ENCODE peak calls at places on chromosomes 4 and X, in seven cellular contexts. M, Q, A, I, V, S and P are unnamed samples.

GRCh38 chr4:47838445-47838844 is 578 bp upstream of the CORIN start:
- DNase-seq in A (no peak), S (peak), I (no peak), Q (no peak), M (no peak), V (no peak), P (no peak)

GRCh38 chr4:121064482-121064881 is 7.9 kb downstream of the NDNF start:
- DNase-seq in M (no peak), Q (no peak), V (no peak), A (no peak), S (no peak), I (no peak), P (no peak)

GRCh38 chr4:74545488-74545887 is 100.6 kb downstream of the AREG start:
- DNase-seq in A (no peak), Q (no peak), V (no peak), M (no peak), S (no peak), I (no peak), P (no peak)

GRCh38 chrX:108740299-108740774 is 4.0 kb upstream of the IRS4 start:
- DNase-seq in V (no peak), Q (no peak), A (no peak), M (no peak), S (no peak), I (no peak), P (no peak)

GRCh38 chrX:46634577-46634976 is 61.0 kb downstream of the CHST7 start:
- DNase-seq in I (no peak), S (no peak), M (no peak), V (no peak), Q (no peak), A (no peak), P (no peak)

GRCh38 chrX:100424012-100424411 is 13.9 kb upstream of the PCDH19 start:
- DNase-seq in A (no peak), V (no peak), M (no peak), I (no peak), S (peak), Q (no peak), P (no peak)

GRCh38 chr4:110202024-110202423 is 3.6 kb upstream of the ELOVL6 start:
- DNase-seq in I (no peak), A (no peak), V (no peak), S (no peak), M (no peak), Q (no peak), P (no peak)

GRCh38 chr4:11471613-11472012 is 42.9 kb upstream of the HS3ST1 start:
- DNase-seq in I (no peak), M (no peak), V (no peak), A (no peak), Q (no peak), S (no peak), P (no peak)

GRCh38 chr4:112170451-112170993 is 25.3 kb downstream of the FAM241A start:
- DNase-seq in V (peak), M (peak), Q (peak), A (no peak), I (no peak), S (no peak), P (no peak)

GRCh38 chrX:123399709-123400108 is 215.6 kb downstream of the GRIA3 start:
- DNase-seq in A (no peak), M (no peak), I (no peak), V (no peak), S (no peak), Q (no peak), P (no peak)

GRCh38 chrX:7515681-7516413 is 327.1 kb upstream of the VCX start:
- DNase-seq in A (no peak), V (no peak), M (peak), Q (no peak), S (no peak), I (no peak), P (no peak)

GRCh38 chr4:103012085-103012484 is 7.4 kb downstream of the SLC9B1 start:
- DNase-seq in I (no peak), A (no peak), V (no peak), M (peak), S (no peak), Q (no peak), P (no peak)

GRCh38 chrX:109842611-109843010 is 109.6 kb upstream of the ACSL4 start:
- DNase-seq in I (no peak), M (no peak), V (no peak), S (no peak), Q (no peak), A (no peak), P (no peak)

GRCh38 chr4:10687526-10687925 is 3.0 kb upstream of the CLNK start:
- DNase-seq in S (no peak), V (no peak), M (no peak), I (no peak), A (no peak), Q (no peak), P (no peak)

GRCh38 chr4:94480362-94480951 is 28.7 kb downstream of the PDLIM5 start:
- DNase-seq in Q (no peak), V (no peak), M (no peak), S (no peak), A (no peak), I (no peak), P (no peak)

GRCh38 chr4:168484626-168485025 is 4.3 kb upstream of the DDX60L start:
- DNase-seq in I (no peak), V (peak), A (no peak), S (no peak), M (peak), Q (no peak), P (no peak)

GRCh38 chrX:56763556-56764152 is 34.6 kb downstream of the NBDY start:
- DNase-seq in Q (no peak), M (no peak), S (peak), V (no peak), A (no peak), I (no peak), P (no peak)

GRCh38 chrX:46910415-46910814 is 1.8 kb upstream of the JADE3 start:
- DNase-seq in I (no peak), A (no peak), Q (no peak), S (no peak), V (no peak), M (no peak), P (no peak)

GRCh38 chrX:34978171-34978570 is 35.6 kb downstream of the FAM47B start:
- DNase-seq in S (no peak), I (no peak), Q (no peak), V (no peak), M (no peak), A (no peak), P (no peak)

GRCh38 chrX:22063284-22063683 is 31.2 kb downstream of the PHEX start:
- DNase-seq in A (no peak), V (no peak), M (no peak), Q (no peak), I (peak), S (no peak), P (no peak)

GRCh38 chrX:1165535-1166196 is 46.8 kb downstream of the CRLF2 start:
- DNase-seq in V (no peak), S (peak), Q (peak), A (no peak), M (no peak), I (no peak), P (peak)

GRCh38 chr4:171846232-171846631 is 33.0 kb downstream of the GALNTL6 start:
- DNase-seq in M (peak), I (peak), A (peak), S (peak), V (peak), Q (no peak), P (no peak)

GRCh38 chrX:46588263-46588662 is 14.7 kb downstream of the CHST7 start:
- DNase-seq in M (no peak), I (no peak), V (no peak), S (peak), A (no peak), Q (no peak), P (no peak)

GRCh38 chrX:109049416-109049815 is 313.1 kb upstream of the IRS4 start:
- DNase-seq in S (peak), I (no peak), Q (no peak), A (no peak), V (no peak), M (no peak), P (no peak)

GRCh38 chrX:39745782-39746181 is 352.0 kb downstream of the BCOR start:
- DNase-seq in I (no peak), S (no peak), V (no peak), Q (no peak), M (no peak), A (no peak), P (no peak)

GRCh38 chr4:144658908-144659307 is 13.0 kb downstream of the HHIP start:
- DNase-seq in V (peak), A (no peak), M (no peak), I (no peak), Q (no peak), S (no peak), P (no peak)

GRCh38 chrX:16239211-16239610 is 71.9 kb downstream of the MAGEB17 start:
- DNase-seq in S (no peak), A (no peak), V (no peak), M (peak), Q (peak), I (no peak), P (no peak)

GRCh38 chr4:21656832-21657231 is 291.7 kb downstream of the KCNIP4 start:
- DNase-seq in Q (no peak), S (no peak), A (no peak), I (no peak), M (peak), V (no peak), P (no peak)

GRCh38 chr4:3414421-3415279 is 27.1 kb upstream of the HGFAC start:
- DNase-seq in Q (no peak), I (peak), S (peak), V (no peak), A (peak), M (no peak), P (peak)

GRCh38 chr4:176964116-176964691 is 171.5 kb upstream of the VEGFC start:
- DNase-seq in M (no peak), I (no peak), V (no peak), A (no peak), S (peak), Q (no peak), P (no peak)

GRCh38 chrX:9207142-9207541 is 173.2 kb upstream of the FAM9B start:
- DNase-seq in A (no peak), V (no peak), I (no peak), M (no peak), S (no peak), Q (no peak), P (no peak)

GRCh38 chr4:30616943-30617646 is 103.1 kb upstream of the PCDH7 start:
- DNase-seq in S (no peak), Q (no peak), A (no peak), V (no peak), I (no peak), M (no peak), P (no peak)

GRCh38 chrX:112367065-112367464 is 284.5 kb upstream of the TRPC5 start:
- DNase-seq in Q (no peak), S (no peak), V (no peak), A (no peak), M (no peak), I (no peak), P (no peak)

GRCh38 chrX:112368371-112368770 is 285.8 kb upstream of the TRPC5 start:
- DNase-seq in S (peak), Q (no peak), V (no peak), I (no peak), A (no peak), M (no peak), P (no peak)
- TF ChIP-seq CTCF in S (peak), Q (no peak), V (peak), I (peak), A (peak), M (peak), P (peak)

DNA sequence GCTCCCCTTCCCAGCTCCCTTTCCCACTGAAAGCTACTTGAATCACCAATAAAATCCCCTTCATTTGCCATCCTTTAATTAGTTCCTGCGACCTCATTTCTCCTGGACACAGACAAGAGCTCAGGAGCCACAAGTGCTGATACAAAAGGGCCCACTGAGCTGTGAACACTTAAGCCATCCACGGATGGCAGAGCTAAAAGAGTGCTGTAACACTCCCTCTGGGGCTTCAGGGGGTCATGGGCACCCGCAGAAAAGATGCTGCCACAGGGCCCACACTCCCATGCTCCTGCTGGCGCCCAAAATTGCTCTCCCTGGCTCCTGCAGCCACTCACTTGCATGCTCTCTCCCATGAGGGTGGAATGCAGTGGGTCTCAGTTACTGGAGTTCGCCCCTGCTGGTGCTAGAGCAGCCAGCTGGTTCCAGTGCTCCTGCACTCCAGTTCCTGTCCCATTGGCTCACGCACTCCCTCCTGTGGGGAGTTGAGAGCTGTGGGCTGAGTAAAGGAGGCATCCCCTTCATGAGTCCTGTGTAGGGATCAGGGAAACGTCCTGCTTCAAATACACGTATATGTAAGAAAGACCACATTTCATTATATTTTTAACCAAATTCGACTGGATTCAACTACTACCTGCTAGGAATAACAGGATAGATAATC is 1291.0 kb downstream of the ARAP2 start:
- DNase-seq in I (no peak), Q (peak), A (peak), S (peak), M (no peak), V (no peak), P (no peak)
- TF ChIP-seq CTCF in I (no peak), Q (peak), A (no peak), S (peak), M (peak), V (no peak), P (no peak)

DNA sequence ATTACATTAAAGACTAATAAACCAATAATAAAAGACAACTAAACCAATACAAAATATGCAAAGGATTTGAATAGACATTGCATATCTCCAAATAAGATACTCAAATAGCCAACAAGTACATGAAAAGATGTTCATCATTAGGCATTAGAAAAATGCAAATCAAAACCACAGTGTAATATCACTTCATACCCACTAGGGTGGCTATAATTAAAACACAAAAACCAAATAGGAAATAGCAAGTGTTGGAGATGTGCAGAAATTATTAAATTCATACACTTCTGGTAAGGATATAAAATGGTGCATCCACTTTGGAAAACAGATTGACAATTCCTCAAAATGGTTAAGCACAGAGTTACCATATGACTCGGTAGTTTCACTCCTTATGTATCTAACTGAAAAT is 860.8 kb upstream of the DIAPH2 start:
- DNase-seq in Q (no peak), A (no peak), I (no peak), M (no peak), V (no peak), S (no peak), P (no peak)
- TF ChIP-seq CTCF in Q (no peak), A (peak), I (peak), M (no peak), V (no peak), S (peak), P (peak)

GRCh38 chr4:141375855-141376254 is 155.2 kb downstream of the ZNF330 start:
- DNase-seq in M (peak), Q (peak), S (peak), V (peak), A (no peak), I (no peak), P (no peak)
- TF ChIP-seq CTCF in M (peak), Q (peak), S (no peak), V (peak), A (no peak), I (no peak), P (no peak)

DNA sequence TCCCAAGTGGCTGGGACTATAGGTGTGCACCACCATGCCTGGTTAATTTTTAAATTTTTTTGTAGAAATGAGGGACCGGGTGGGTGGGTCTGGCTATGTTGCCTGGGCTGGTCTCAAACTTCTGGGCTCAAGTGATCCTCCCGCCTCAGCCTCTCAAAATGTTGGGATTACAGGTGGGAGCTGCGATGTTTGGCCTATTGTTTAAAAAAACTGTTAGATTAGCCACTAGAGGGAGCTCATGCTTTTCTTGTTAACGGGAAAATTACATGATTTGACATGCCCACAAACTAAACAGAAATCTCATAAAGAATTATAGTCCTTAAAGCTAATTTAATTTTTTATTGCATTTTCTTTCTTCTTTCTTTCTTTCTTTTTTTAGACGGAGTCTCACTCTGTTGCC is 5.0 kb upstream of the SDAD1 start:
- DNase-seq in S (peak), M (peak), V (no peak), A (no peak), Q (no peak), I (no peak), P (no peak)
- TF ChIP-seq CTCF in S (peak), M (peak), V (peak), A (peak), Q (peak), I (peak), P (peak)

DNA sequence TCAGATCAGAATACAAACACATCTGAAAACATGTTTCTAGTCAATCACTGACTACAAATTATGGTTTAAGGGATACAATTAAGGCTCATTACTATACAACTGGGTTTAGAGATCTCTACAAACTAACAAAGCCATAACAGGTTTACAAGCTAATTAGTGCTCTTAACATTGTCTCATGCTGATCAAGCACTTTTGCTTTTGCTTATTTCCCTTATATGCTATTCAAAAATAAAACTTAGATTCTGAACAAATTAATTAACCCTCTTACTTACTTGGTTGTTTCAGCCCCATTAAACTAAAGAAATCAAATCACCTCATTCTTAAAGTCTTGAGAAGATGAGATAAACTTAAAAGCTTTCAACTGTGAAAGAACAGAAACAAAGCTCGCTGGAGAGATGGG is 2024.5 kb upstream of the ADGRL3 start:
- DNase-seq in A (no peak), S (no peak), Q (no peak), V (no peak), M (no peak), I (no peak), P (no peak)
- TF ChIP-seq CTCF in A (no peak), S (no peak), Q (no peak), V (no peak), M (no peak), I (no peak), P (no peak)

DNA sequence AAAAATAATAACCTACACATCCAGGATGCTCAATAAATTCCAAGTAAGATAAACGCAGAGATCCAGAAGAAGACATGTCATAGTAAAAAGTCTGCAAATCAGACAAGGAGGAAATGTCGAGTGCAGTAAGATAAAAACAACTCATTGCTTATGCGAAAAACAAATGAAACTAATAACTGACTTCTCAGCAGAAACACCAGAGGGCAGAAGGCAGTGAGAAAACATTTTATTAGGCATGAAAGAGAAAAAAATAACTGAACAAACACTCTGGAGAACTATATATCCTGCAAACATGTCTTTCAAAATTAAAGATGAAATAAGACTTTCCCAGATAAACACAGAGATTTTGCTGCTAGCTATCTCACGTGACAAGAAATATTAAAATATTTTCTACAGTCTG is 201.3 kb upstream of the CTSO start:
- DNase-seq in Q (no peak), A (no peak), S (no peak), V (no peak), M (no peak), I (no peak), P (no peak)
- TF ChIP-seq CTCF in Q (no peak), A (no peak), S (peak), V (no peak), M (peak), I (peak), P (peak)

GRCh38 chr4:52588097-52588496 is 71.0 kb downstream of the USP46 start:
- DNase-seq in S (peak), M (no peak), I (peak), V (no peak), Q (no peak), A (peak), P (no peak)
- TF ChIP-seq CTCF in S (peak), M (peak), I (peak), V (peak), Q (peak), A (peak), P (peak)

GRCh38 chr4:6369035-6369434 is 99.4 kb downstream of the WFS1 start:
- DNase-seq in A (no peak), S (no peak), Q (no peak), I (no peak), V (no peak), M (no peak), P (no peak)

GRCh38 chr4:6371271-6371670 is 101.1 kb downstream of the PPP2R2C start:
- DNase-seq in V (no peak), A (no peak), M (no peak), Q (no peak), S (no peak), I (no peak), P (no peak)

GRCh38 chr4:6368601-6369000 is 99.0 kb downstream of the WFS1 start:
- DNase-seq in M (no peak), V (no peak), Q (no peak), S (no peak), I (no peak), A (no peak), P (no peak)

GRCh38 chr4:6369511-6369910 is 99.9 kb downstream of the WFS1 start:
- DNase-seq in M (no peak), S (no peak), Q (no peak), V (no peak), A (no peak), I (no peak), P (no peak)

DNA sequence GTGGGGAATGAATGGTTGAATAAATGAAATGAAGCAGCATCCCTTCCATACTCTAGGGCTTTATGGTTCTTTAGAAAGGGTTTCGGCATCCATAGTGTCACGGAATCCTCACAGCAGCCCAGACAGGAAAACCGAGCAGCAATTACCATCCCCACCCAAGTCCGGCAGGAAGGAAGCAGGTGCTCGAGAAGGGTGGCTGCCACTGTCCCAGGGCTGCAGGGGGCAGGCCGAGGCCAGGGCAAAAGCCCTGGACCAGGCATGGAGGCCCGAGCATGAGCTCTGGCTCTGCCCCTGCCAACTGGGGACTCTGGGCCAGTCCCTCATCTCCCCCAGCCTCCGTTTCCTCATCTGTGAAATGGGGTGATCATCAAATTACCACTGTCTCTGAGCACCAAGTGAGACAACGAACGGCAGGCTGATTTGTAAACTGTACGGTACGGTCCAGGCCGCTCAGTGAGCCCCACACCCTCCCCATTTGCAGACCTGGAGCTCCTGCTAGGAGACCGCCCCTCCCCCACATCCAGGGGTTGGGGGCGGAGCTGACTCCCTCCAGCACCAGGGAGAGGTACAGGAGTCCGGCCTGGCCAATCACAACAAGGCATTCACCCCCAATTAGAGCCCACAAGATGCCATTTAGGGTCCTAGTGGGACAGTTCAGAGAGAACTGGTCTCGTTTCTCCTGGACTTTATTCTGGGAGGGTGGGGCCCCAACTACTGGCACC is 100.4 kb downstream of the WFS1 start:
- DNase-seq in S (peak), I (no peak), V (no peak), M (no peak), Q (no peak), A (no peak), P (no peak)
- TF ChIP-seq CTCF in S (no peak), I (no peak), V (no peak), M (no peak), Q (no peak), A (no peak), P (no peak)